ENCODE peak calls at places on chromosome 12, in five cellular contexts. C, V, N, K and A are unnamed samples.

GRCh38 chr12:76031081-76031413 is 529 bp downstream of the PHLDA1 start:
- DNase-seq in N (no peak), V (peak), K (peak), C (no peak), A (peak)

GRCh38 chr12:43805149-43805856 is 814 bp downstream of the TWF1 start:
- DNase-seq in K (no peak), N (peak), C (peak), V (no peak), A (no peak)

GRCh38 chr12:69101505-69101904 is 137.9 kb upstream of the CPSF6 start:
- DNase-seq in K (no peak), V (peak), N (no peak), C (peak), A (no peak)

GRCh38 chr12:2168808-2169207 is 116.0 kb downstream of the CACNA1C start:
- DNase-seq in C (peak), N (no peak), K (no peak), V (peak), A (no peak)

GRCh38 chr12:77167801-77168200 is 102.4 kb upstream of the E2F7 start:
- DNase-seq in C (peak), V (no peak), K (no peak), N (no peak), A (no peak)

GRCh38 chr12:126837697-126838096 is 1429.3 kb upstream of the TMEM132C start:
- DNase-seq in V (no peak), N (no peak), K (no peak), C (no peak), A (no peak)

GRCh38 chr12:29691146-29691854 is 92.4 kb downstream of the TMTC1 start:
- DNase-seq in C (no peak), N (no peak), K (no peak), V (no peak), A (no peak)

GRCh38 chr12:34188974-34189373 is 166.7 kb downstream of the ALG10 start:
- DNase-seq in V (no peak), C (no peak), N (no peak), K (no peak), A (no peak)

GRCh38 chr12:122028601-122029560 is 7.2 kb downstream of the BCL7A start:
- DNase-seq in N (no peak), K (no peak), V (no peak), C (no peak), A (no peak)

GRCh38 chr12:45433441-45433868 is 217.6 kb downstream of the ANO6 start:
- DNase-seq in N (no peak), K (no peak), V (no peak), C (peak), A (no peak)

GRCh38 chr12:53840316-53840715 is 88.5 kb upstream of the CISTR start:
- DNase-seq in C (no peak), N (no peak), V (no peak), K (no peak), A (no peak)

GRCh38 chr12:14810953-14811483 is 3.0 kb downstream of the SMCO3 start:
- DNase-seq in C (peak), N (no peak), K (no peak), V (peak), A (no peak)

GRCh38 chr12:107134558-107134957 is 41.2 kb upstream of the CRY1 start:
- DNase-seq in K (no peak), C (no peak), N (peak), V (no peak), A (no peak)

GRCh38 chr12:107027304-107028053 is 40.5 kb upstream of the MTERF2 start:
- DNase-seq in N (peak), K (no peak), V (peak), C (peak), A (no peak)

GRCh38 chr12:93540506-93540905 is 32.0 kb upstream of the SOCS2 start:
- DNase-seq in V (no peak), N (no peak), C (no peak), K (no peak), A (no peak)

GRCh38 chr12:132641811-132642650 is 23.5 kb downstream of the P2RX2 start:
- DNase-seq in K (no peak), V (peak), N (no peak), C (no peak), A (no peak)

GRCh38 chr12:92533280-92533890 is 169.4 kb upstream of the PLEKHG7 start:
- DNase-seq in V (no peak), K (no peak), N (no peak), C (peak), A (no peak)

GRCh38 chr12:48991247-48992050 is 7.7 kb downstream of the DDN start:
- DNase-seq in N (no peak), K (no peak), V (no peak), C (no peak), A (no peak)

GRCh38 chr12:113077859-113078256 is 21.3 kb downstream of the DTX1 start:
- DNase-seq in V (no peak), N (no peak), K (no peak), C (no peak), A (no peak)

GRCh38 chr12:58313091-58313855 is 371.9 kb downstream of the ATP23 start:
- DNase-seq in N (no peak), C (peak), K (no peak), V (no peak), A (no peak)

GRCh38 chr12:639566-639965 is 23.7 kb downstream of the NINJ2 start:
- DNase-seq in N (no peak), V (no peak), C (no peak), K (no peak), A (no peak)

GRCh38 chr12:129984097-129984496 is 80.3 kb upstream of the TMEM132D start:
- DNase-seq in N (no peak), C (no peak), V (no peak), K (no peak), A (no peak)

GRCh38 chr12:53481957-53482586 is 17.2 kb downstream of the MAP3K12 start:
- DNase-seq in K (peak), C (no peak), V (peak), N (no peak), A (no peak)

GRCh38 chr12:101459642-101460346 is 15.3 kb upstream of the SPIC start:
- DNase-seq in C (no peak), N (no peak), V (peak), K (no peak), A (no peak)

GRCh38 chr12:12726543-12727093 is 9.4 kb downstream of the CDKN1B start:
- DNase-seq in C (peak), V (no peak), N (no peak), K (no peak), A (no peak)

GRCh38 chr12:119528241-119528640 is 65.3 kb upstream of the TMEM233 start:
- DNase-seq in C (peak), K (no peak), V (no peak), N (no peak), A (no peak)

GRCh38 chr12:109827566-109828550 is 5.3 kb downstream of the TRPV4 start:
- DNase-seq in K (peak), C (no peak), N (no peak), V (peak), A (no peak)

GRCh38 chr12:56220611-56221232 is 1.0 kb downstream of the RNF41 start:
- DNase-seq in C (peak), K (no peak), V (no peak), N (peak), A (no peak)

GRCh38 chr12:128644664-128645296 is 179.0 kb downstream of the SLC15A4 start:
- DNase-seq in C (no peak), N (no peak), V (peak), K (no peak), A (no peak)

GRCh38 chr12:76329163-76329562 is 19.1 kb downstream of the BBS10 start:
- DNase-seq in K (no peak), C (peak), N (no peak), V (no peak), A (no peak)

GRCh38 chr12:32155911-32156585 is 49.4 kb downstream of the BICD1 start:
- DNase-seq in C (no peak), V (no peak), K (no peak), N (no peak), A (no peak)

GRCh38 chr12:124632510-124632909 is 65.1 kb upstream of the NCOR2 start:
- DNase-seq in N (no peak), C (peak), K (no peak), V (no peak), A (no peak)

GRCh38 chr12:45575417-45575816 is 154.1 kb upstream of the ARID2 start:
- DNase-seq in N (no peak), V (no peak), K (no peak), C (no peak), A (no peak)

GRCh38 chr12:94570161-94570560 is 80.2 kb downstream of the TMCC3 start:
- DNase-seq in K (no peak), V (no peak), N (no peak), C (peak), A (no peak)

GRCh38 chr12:22974865-22975264 is 349.9 kb downstream of the ETNK1 start:
- DNase-seq in N (no peak), V (no peak), C (peak), K (no peak), A (no peak)

GRCh38 chr12:128266559-128267245 is at the start of gene TMEM132C:
- DNase-seq in V (no peak), C (no peak), N (no peak), K (no peak), A (no peak)

GRCh38 chr12:58204086-58204485 is 262.7 kb downstream of the ATP23 start:
- DNase-seq in K (no peak), V (no peak), N (no peak), C (peak), A (no peak)

GRCh38 chr12:51975196-51975595 is 23.7 kb downstream of the ACVR1B start:
- DNase-seq in V (no peak), C (no peak), K (no peak), N (no peak), A (peak)

GRCh38 chr12:51972849-51973273 is 21.4 kb downstream of the ACVR1B start:
- DNase-seq in V (no peak), K (peak), C (peak), N (no peak), A (peak)

GRCh38 chr12:51976376-51977160 is 25.1 kb downstream of the ACVR1B start:
- DNase-seq in V (peak), N (no peak), K (no peak), C (peak), A (no peak)

GRCh38 chr12:51973560-51973959 is 22.1 kb downstream of the ACVR1B start:
- DNase-seq in N (no peak), V (no peak), K (no peak), C (no peak), A (no peak)

DNA sequence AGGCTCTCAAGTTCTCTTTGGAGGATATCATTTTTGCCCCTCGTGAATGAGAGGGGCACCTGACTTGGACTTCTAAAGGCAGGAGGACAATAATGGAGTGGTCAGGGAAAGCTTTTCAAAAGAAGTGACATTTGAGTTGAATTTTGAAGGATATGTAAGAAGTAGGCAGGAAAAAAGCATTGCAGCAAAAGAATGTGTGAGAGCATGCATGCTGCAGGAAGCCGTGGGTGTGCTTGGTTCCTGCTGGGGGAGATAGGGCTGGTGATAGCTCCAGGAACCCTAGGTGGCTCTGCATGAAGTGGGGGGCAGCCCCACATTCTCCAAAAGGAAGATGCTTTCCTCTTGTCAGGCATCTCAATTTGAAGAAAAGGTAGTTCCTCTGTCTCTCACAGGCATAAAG is 23.1 kb downstream of the ACVR1B start:
- DNase-seq in V (no peak), N (no peak), C (no peak), K (no peak), A (peak)
- H3K4me3 ChIP-seq in V (no peak), N (no peak), C (no peak), K (no peak), A (no peak)

GRCh38 chr12:62834406-62834805 is 100.5 kb downstream of the PPM1H start:
- DNase-seq in V (no peak), C (no peak), K (no peak), N (no peak), A (no peak)
- H3K27ac ChIP-seq in V (no peak), C (no peak), K (peak), N (no peak), A (peak)

DNA sequence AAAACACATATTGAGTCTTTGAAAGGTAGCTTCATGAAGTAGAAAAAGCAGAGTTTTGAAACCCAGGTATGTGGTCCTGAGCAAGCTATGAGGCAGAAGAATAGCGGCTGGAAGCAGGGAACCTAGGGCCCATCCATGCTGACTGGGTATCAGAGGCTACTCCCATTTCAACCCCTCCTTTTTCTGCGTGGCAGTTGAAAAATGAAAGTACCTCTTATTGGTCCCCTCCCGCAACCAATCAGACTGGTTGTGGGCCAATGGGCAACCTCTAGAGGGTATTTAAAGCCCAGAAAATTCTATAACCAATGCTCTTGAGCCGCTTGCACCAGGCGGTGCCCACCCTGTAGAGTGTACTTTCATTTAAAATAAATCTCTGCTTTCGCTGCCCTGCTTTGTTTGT is 1.6 kb upstream of the SNRPF start:
- DNase-seq in N (no peak), V (no peak), C (peak), K (no peak), A (no peak)
- H3K4me3 ChIP-seq in N (no peak), V (no peak), C (no peak), K (no peak), A (no peak)

GRCh38 chr12:108640802-108641445 is 7.2 kb upstream of the SELPLG start:
- DNase-seq in C (peak), N (no peak), K (no peak), V (peak), A (peak)
- H3K27ac ChIP-seq in C (no peak), N (no peak), K (no peak), V (no peak), A (peak)

DNA sequence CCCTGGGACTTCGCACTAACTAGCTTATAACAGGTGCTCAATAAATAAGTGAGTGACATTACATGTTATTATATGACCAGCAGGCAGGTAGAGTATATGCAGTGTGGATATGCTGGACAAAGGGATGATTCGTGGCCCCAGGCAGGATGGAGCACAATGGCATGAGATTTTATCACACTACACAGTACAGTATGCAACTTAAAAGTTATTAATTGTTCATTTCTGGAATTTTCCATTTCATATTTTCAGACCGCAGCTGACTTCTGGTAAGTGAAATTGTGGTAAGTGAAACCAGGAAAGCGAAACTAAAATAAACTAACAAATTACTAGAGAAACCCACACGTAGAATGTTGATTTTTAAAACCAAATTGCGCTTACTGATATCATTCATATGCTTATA is 3.3 kb downstream of the PARP11 start:
- DNase-seq in N (peak), K (no peak), V (no peak), C (no peak), A (no peak)
- H3K4me3 ChIP-seq in N (peak), K (peak), V (no peak), C (no peak), A (peak)

GRCh38 chr12:5318874-5319273 is 113.0 kb upstream of the NTF3 start:
- DNase-seq in K (no peak), V (no peak), N (no peak), C (peak), A (no peak)
- H3K27ac ChIP-seq in K (no peak), V (no peak), N (no peak), C (no peak), A (no peak)

DNA sequence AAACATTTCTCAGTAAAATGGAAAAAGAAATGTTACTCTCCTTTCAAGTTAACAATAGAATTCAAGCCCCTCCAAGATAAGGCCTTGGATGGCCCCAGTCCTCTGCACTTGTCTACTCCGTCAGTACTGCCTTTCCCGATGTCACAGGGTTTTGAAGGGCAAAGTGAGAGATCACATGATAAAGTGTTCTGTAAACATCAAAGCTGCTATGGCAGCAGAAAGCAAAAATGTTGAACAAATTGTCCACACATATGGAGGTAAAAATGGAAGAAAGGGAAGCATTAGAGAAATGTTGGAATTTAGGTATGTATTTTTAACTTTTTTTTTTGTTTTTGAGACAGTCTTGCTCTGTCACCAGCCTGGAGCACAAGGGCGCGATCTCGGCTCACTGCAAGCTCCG is 33.5 kb upstream of the CDK2AP1 start:
- DNase-seq in C (no peak), K (no peak), N (no peak), V (no peak), A (no peak)
- H3K4me3 ChIP-seq in C (no peak), K (no peak), N (no peak), V (no peak), A (no peak)

DNA sequence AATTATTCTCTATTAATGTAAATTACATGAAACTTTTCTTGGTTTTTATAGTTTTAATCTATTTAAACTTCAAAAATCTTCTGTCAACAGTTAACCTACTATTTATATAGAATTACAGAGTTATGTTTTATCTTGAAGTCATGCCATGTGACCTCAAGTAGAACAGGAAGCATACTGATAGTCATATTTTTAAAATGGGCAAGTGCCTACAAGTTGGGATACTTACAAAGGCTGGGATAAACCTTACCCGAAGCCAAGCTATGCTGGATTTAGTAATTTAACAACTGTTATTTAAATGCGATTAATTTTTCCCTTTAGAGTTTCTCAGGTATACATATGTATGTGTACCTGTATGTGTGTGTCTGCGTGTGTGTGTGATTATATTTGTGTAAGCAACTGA is 266.9 kb downstream of the RASSF9 start:
- DNase-seq in C (no peak), N (no peak), K (no peak), V (no peak), A (no peak)
- H3K27ac ChIP-seq in C (no peak), N (no peak), K (no peak), V (no peak), A (no peak)

GRCh38 chr12:71558445-71558844 is 105.2 kb downstream of the ZFC3H1 start:
- DNase-seq in C (peak), V (no peak), K (no peak), N (no peak), A (no peak)

GRCh38 chr12:71565568-71565967 is 98.1 kb downstream of the ZFC3H1 start:
- DNase-seq in N (no peak), K (no peak), C (peak), V (no peak), A (no peak)

GRCh38 chr12:71566655-71567054 is 97.0 kb downstream of the ZFC3H1 start:
- DNase-seq in N (no peak), V (no peak), K (no peak), C (no peak), A (no peak)

GRCh38 chr12:71567562-71567961 is 96.1 kb downstream of the ZFC3H1 start:
- DNase-seq in N (no peak), K (no peak), C (no peak), V (no peak), A (no peak)

GRCh38 chr12:71562681-71563595 is 100.7 kb downstream of the ZFC3H1 start:
- DNase-seq in K (no peak), C (no peak), V (no peak), N (no peak), A (no peak)
- H3K4me3 ChIP-seq in K (no peak), C (no peak), V (no peak), N (no peak), A (no peak)

GRCh38 chr12:27245039-27245438 is 953 bp downstream of the STK38L start:
- DNase-seq in V (no peak), C (no peak), N (no peak), K (no peak), A (no peak)
- H3K27ac ChIP-seq in V (peak), C (peak), N (peak), K (peak), A (peak)